ENCODE peak calls at places on chromosomes 11 and 22, in ten cellular contexts. J is tibial artery, P is tibial nerve, L is SJSA1, T is mucosa of descending colon, Y is upper lobe of right lung, W is GM23338, A is left ventricle myocardium inferior, G is breast epithelium, I is kidney. Z is an unnamed sample.

GRCh38 chr22:43088616-43088978 is 594 bp downstream of the TTLL1 start:
- DNase-seq in J (no peak), P (no peak), L (no peak), T (no peak), Y (no peak), W (no peak), A (no peak), G (no peak), I (no peak), Z (peak; percentile 42)

GRCh38 chr11:119752946-119753345 is 23.9 kb upstream of the NECTIN1 start:
- DNase-seq in J (no peak), P (no peak), L (no peak), T (no peak), Y (peak; percentile 54), W (no peak), A (no peak), G (peak; percentile 50), I (no peak), Z (peak; percentile 44)

GRCh38 chr11:69107413-69107812 is 48.3 kb upstream of the SMIM38 start:
- DNase-seq in J (no peak), P (no peak), L (no peak), T (no peak), Y (no peak), W (no peak), A (no peak), G (no peak), I (no peak), Z (no peak)

GRCh38 chr11:115324569-115325432 is 179.4 kb downstream of the CADM1 start:
- DNase-seq in J (peak; percentile 21), P (no peak), L (no peak), T (no peak), Y (no peak), W (peak; percentile 89), A (no peak), G (no peak), I (no peak), Z (peak; percentile 63)

GRCh38 chr11:124518900-124519541 is 24.4 kb downstream of the OR8B12 start:
- DNase-seq in J (no peak), P (no peak), L (no peak), T (no peak), Y (no peak), W (peak; percentile 24), A (no peak), G (no peak), I (no peak), Z (peak; percentile 12)

GRCh38 chr11:45771942-45772522 is 32.9 kb upstream of the SLC35C1 start:
- DNase-seq in J (peak; percentile 84), P (peak; percentile 55), L (peak; percentile 88), T (peak; percentile 84), Y (peak; percentile 94), W (peak; percentile 90), A (peak; percentile 87), G (peak; percentile 80), I (peak; percentile 94), Z (peak; percentile 93)

GRCh38 chr22:17243524-17243923 is 24.3 kb upstream of the ADA2 start:
- DNase-seq in J (peak; percentile 36), P (no peak), L (no peak), T (no peak), Y (peak; percentile 72), W (no peak), A (no peak), G (no peak), I (no peak), Z (peak; percentile 54)

GRCh38 chr11:66467034-66467659 is 442 bp downstream of the PELI3 start:
- DNase-seq in J (no peak), P (no peak), L (peak; percentile 68), T (peak; percentile 68), Y (no peak), W (peak; percentile 64), A (no peak), G (no peak), I (peak; percentile 81), Z (peak; percentile 79)

GRCh38 chr11:73401924-73402833 is 26.0 kb downstream of the RELT start:
- DNase-seq in J (no peak), P (no peak), L (no peak), T (no peak), Y (peak; percentile 23), W (no peak), A (no peak), G (no peak), I (no peak), Z (peak; percentile 38)

GRCh38 chr11:12777208-12777874 is 103.1 kb downstream of the TEAD1 start:
- DNase-seq in J (no peak), P (no peak), L (no peak), T (no peak), Y (no peak), W (no peak), A (no peak), G (no peak), I (no peak), Z (peak; percentile 47)

GRCh38 chr22:48333323-48333763 is 1494.3 kb downstream of the BRD1 start:
- DNase-seq in J (no peak), P (no peak), L (no peak), T (no peak), Y (no peak), W (no peak), A (no peak), G (peak; percentile 25), I (peak; percentile 61), Z (no peak)

GRCh38 chr22:48332438-48333322 is 1495.0 kb downstream of the BRD1 start:
- DNase-seq in J (no peak), P (no peak), L (no peak), T (no peak), Y (no peak), W (no peak), A (no peak), G (peak; percentile 41), I (peak; percentile 63), Z (no peak)

GRCh38 chr22:48335442-48336139 is 1492.1 kb downstream of the BRD1 start:
- DNase-seq in J (no peak), P (no peak), L (no peak), T (no peak), Y (no peak), W (no peak), A (no peak), G (peak; percentile 12), I (peak; percentile 27), Z (no peak)

GRCh38 chr22:48334971-48335370 is 1492.7 kb downstream of the BRD1 start:
- DNase-seq in J (no peak), P (no peak), L (no peak), T (no peak), Y (no peak), W (no peak), A (no peak), G (no peak), I (peak; percentile 41), Z (no peak)

DNA sequence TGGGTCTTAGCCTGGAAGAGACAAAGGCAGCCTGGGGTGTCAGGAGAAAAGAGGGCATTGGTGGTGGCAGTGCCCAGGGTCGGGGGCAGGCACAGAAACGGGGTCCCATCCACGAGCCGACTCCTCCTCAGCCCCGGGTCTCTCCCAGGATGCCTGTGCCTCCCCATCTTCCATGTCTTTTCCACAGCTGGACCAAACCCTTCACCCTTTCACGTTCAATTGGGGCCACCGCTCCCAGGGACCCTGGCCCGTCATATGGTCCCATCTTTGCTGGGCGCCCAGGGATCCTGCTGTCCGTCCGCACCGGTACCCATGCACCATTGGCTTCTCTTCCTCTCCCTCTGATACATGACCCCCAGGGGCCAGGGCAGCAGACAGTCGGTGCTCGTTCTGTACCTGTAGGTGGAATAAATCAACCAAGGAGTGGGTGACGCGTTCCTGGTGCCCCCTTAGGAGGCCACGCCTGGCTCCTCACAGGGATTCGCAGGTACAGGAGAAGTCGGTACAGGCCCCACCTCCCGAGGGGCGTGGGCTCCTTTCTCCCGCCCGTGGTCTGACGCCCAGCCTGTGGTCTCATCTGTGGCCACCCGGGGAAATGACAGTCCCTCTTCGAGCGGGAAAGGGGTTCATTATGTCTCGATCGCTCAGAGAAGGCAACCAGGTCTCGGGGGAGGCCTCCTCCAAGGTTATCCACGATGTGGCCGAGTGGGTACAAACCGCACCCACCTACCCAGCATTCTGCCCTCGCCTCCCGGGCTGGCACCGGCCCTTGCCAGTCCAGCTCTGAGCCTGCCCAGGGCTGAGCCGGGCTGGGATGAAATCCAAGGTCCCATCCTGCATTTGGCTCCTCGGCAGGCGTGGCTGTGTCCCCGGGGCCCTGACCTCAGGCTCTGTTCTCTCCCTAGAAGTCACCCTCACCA is 1493.6 kb downstream of the BRD1 start:
- DNase-seq in J (no peak), P (no peak), L (no peak), T (no peak), Y (no peak), W (no peak), A (no peak), G (peak; percentile 47), I (peak; percentile 58), Z (no peak)
- H3K4me1 ChIP-seq in J (no peaks in the 10 kb centered on the region), P (no peaks in the 10 kb centered on the region), L (peaks cover 6% of the 10 kb centered on the region), T (no peaks in the 10 kb centered on the region), Y (no peaks in the 10 kb centered on the region), W (no peaks in the 10 kb centered on the region), A (no peaks in the 10 kb centered on the region), G (no peaks in the 10 kb centered on the region), I (no peaks in the 10 kb centered on the region), Z (no peaks in the 10 kb centered on the region)

DNA sequence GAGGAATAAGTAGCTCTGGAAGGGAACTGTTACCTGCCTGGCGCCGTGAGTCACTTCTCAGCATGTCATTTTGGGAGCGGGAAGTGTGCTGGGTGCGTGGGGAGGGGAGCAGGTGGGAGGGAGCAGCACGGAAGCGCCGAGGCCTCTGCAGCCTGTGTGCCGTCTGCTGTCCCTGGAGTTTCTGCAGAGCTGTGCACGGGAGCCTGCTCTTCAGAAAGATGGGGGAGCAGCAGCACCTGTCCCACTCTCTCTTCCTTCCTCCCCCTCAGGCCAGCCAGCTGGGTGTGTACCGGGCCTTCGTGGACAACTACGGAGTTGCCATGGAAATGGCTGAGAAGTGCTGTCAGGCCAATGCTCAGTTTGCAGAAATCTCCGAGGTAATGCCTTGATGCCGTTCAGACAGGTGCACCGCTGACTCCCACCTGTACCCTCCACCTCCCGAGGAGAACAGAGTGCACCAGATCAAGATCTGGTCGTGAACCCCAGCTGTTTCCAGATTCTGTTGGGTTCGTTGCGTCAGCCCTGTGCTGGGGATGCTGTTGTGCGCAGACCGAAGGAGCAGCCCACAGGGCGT is 87.9 kb downstream of the BCR start:
- DNase-seq in J (no peak), P (no peak), L (no peak), T (no peak), Y (no peak), W (peak; percentile 40), A (no peak), G (no peak), I (no peak), Z (no peak)
- H3K4me1 ChIP-seq in J (no peaks in the 10 kb centered on the region), P (peaks cover 7% of the 10 kb centered on the region), L (no peaks in the 10 kb centered on the region), T (no peaks in the 10 kb centered on the region), Y (no peaks in the 10 kb centered on the region), W (peaks cover 21% of the 10 kb centered on the region), A (peaks cover 13% of the 10 kb centered on the region), G (no peaks in the 10 kb centered on the region), I (peaks cover 63% of the 10 kb centered on the region), Z (no peaks in the 10 kb centered on the region)

GRCh38 chr22:46063861-46064235 is 86.5 kb upstream of the PPARA start:
- DNase-seq in J (peak; percentile 21), P (peak; percentile 27), L (no peak), T (peak; percentile 44), Y (peak; percentile 42), W (no peak), A (peak; percentile 8), G (peak; percentile 49), I (peak; percentile 58), Z (peak; percentile 65)
- H3K4me1 ChIP-seq in J (peaks cover 4% of the 10 kb centered on the region), P (peaks cover 90% of the 10 kb centered on the region), L (peaks cover 45% of the 10 kb centered on the region), T (peaks cover 34% of the 10 kb centered on the region), Y (peaks cover 54% of the 10 kb centered on the region), W (peaks cover 21% of the 10 kb centered on the region), A (peaks cover 95% of the 10 kb centered on the region), G (peaks cover 25% of the 10 kb centered on the region), I (peaks cover 27% of the 10 kb centered on the region), Z (peaks cover 70% of the 10 kb centered on the region)

DNA sequence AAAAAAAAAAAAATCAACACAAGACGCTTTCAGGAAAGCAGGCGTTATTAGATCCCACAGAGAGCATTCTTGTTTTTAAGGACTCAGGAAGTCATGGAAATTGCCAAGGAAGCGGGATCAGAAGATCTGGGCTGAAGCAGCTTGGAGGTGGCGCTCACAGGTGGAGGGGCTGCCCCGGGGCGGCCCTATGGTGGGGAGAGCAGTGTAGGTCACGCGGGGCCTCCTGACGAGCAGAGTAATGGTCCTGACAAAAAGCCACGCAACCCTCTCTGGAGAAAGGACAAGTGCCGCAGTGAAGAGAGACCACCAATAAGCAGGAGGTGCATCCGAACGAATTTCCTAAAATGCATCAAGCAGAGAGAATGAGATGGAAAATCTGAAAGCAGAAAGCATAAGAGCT is 407.0 kb downstream of the BRD1 start:
- DNase-seq in J (no peak), P (no peak), L (no peak), T (no peak), Y (no peak), W (no peak), A (no peak), G (no peak), I (peak; percentile 27), Z (no peak)
- H3K4me1 ChIP-seq in J (no peaks in the 10 kb centered on the region), P (no peaks in the 10 kb centered on the region), L (no peaks in the 10 kb centered on the region), T (no peaks in the 10 kb centered on the region), Y (no peaks in the 10 kb centered on the region), W (no peaks in the 10 kb centered on the region), A (no peaks in the 10 kb centered on the region), G (no peaks in the 10 kb centered on the region), I (no peaks in the 10 kb centered on the region), Z (no peaks in the 10 kb centered on the region)